ENCODE peak calls at places on chromosomes 4 and X, in eight cellular contexts. One of them, this sample, is unnamed.

GRCh38 chr4:153773236-153773690 is 13.4 kb upstream of the RNF175 start:
- DNase-seq in IMR-90: no peak
- DNase-seq in ovary: no peak
- DNase-seq in osteoblast: no peak
- DNase-seq in heart right ventricle: no peak
- DNase-seq in upper lobe of right lung: no peak
- DNase-seq in transverse colon: no peak
- DNase-seq in lower lobe of right lung: no peak
- DNase-seq in this sample: no peak

GRCh38 chr4:156892695-156893211 is 78.8 kb downstream of the PDGFC start:
- DNase-seq in ovary: no peak
- DNase-seq in lower lobe of right lung: no peak
- DNase-seq in IMR-90: no peak
- DNase-seq in upper lobe of right lung: no peak
- DNase-seq in transverse colon: no peak
- DNase-seq in heart right ventricle: no peak
- DNase-seq in osteoblast: no peak
- DNase-seq in this sample: no peak

GRCh38 chr4:185033072-185033471 is 14.8 kb downstream of the HELT start:
- DNase-seq in heart right ventricle: no peak
- DNase-seq in transverse colon: no peak
- DNase-seq in ovary: no peak
- DNase-seq in osteoblast: no peak
- DNase-seq in IMR-90: no peak
- DNase-seq in upper lobe of right lung: no peak
- DNase-seq in lower lobe of right lung: no peak
- DNase-seq in this sample: no peak

GRCh38 chr4:38150021-38150671 is 189.9 kb downstream of the PTTG2 start:
- DNase-seq in osteoblast: peak; percentile 85
- DNase-seq in heart right ventricle: no peak
- DNase-seq in ovary: no peak
- DNase-seq in IMR-90: peak; percentile 86
- DNase-seq in lower lobe of right lung: no peak
- DNase-seq in upper lobe of right lung: no peak
- DNase-seq in transverse colon: no peak
- DNase-seq in this sample: no peak

GRCh38 chr4:105619193-105619931 is 66.9 kb downstream of the ARHGEF38 start:
- DNase-seq in upper lobe of right lung: peak; percentile 89
- DNase-seq in transverse colon: peak; percentile 64
- DNase-seq in IMR-90: no peak
- DNase-seq in heart right ventricle: peak; percentile 71
- DNase-seq in lower lobe of right lung: peak; percentile 88
- DNase-seq in osteoblast: no peak
- DNase-seq in ovary: peak; percentile 16
- DNase-seq in this sample: no peak

GRCh38 chrX:38616904-38617303 is 55.6 kb downstream of the TSPAN7 start:
- DNase-seq in lower lobe of right lung: no peak
- DNase-seq in osteoblast: no peak
- DNase-seq in transverse colon: no peak
- DNase-seq in upper lobe of right lung: no peak
- DNase-seq in heart right ventricle: no peak
- DNase-seq in ovary: no peak
- DNase-seq in IMR-90: no peak
- DNase-seq in this sample: no peak

GRCh38 chrX:30278365-30278764 is 30.8 kb downstream of the NR0B1 start:
- DNase-seq in ovary: no peak
- DNase-seq in heart right ventricle: no peak
- DNase-seq in IMR-90: peak; percentile 34
- DNase-seq in lower lobe of right lung: no peak
- DNase-seq in osteoblast: no peak
- DNase-seq in transverse colon: no peak
- DNase-seq in upper lobe of right lung: no peak
- DNase-seq in this sample: no peak

GRCh38 chrX:113274801-113275200 is 434.2 kb upstream of the AMOT start:
- DNase-seq in osteoblast: no peak
- DNase-seq in ovary: no peak
- DNase-seq in heart right ventricle: no peak
- DNase-seq in lower lobe of right lung: no peak
- DNase-seq in upper lobe of right lung: no peak
- DNase-seq in transverse colon: no peak
- DNase-seq in IMR-90: no peak
- DNase-seq in this sample: no peak

GRCh38 chr4:25098964-25099843 is 61.0 kb downstream of the SEPSECS start:
- DNase-seq in ovary: peak; percentile 60
- DNase-seq in upper lobe of right lung: no peak
- DNase-seq in osteoblast: peak; percentile 95
- DNase-seq in lower lobe of right lung: no peak
- DNase-seq in IMR-90: peak; percentile 63
- DNase-seq in transverse colon: peak; percentile 70
- DNase-seq in heart right ventricle: peak; percentile 81
- DNase-seq in this sample: no peak

GRCh38 chrX:40383969-40384368 is 196.8 kb upstream of the ATP6AP2 start:
- DNase-seq in transverse colon: no peak
- DNase-seq in osteoblast: no peak
- DNase-seq in IMR-90: no peak
- DNase-seq in upper lobe of right lung: no peak
- DNase-seq in lower lobe of right lung: no peak
- DNase-seq in heart right ventricle: no peak
- DNase-seq in ovary: no peak
- DNase-seq in this sample: no peak

GRCh38 chrX:31266172-31267076 is 194.6 kb upstream of the FTHL17 start:
- DNase-seq in transverse colon: peak; percentile 59
- DNase-seq in lower lobe of right lung: peak; percentile 66
- DNase-seq in upper lobe of right lung: peak; percentile 82
- DNase-seq in ovary: peak; percentile 69
- DNase-seq in heart right ventricle: peak; percentile 66
- DNase-seq in IMR-90: no peak
- DNase-seq in osteoblast: peak; percentile 85
- DNase-seq in this sample: no peak

GRCh38 chr4:113773756-113774155 is 12.2 kb upstream of the CAMK2D start:
- DNase-seq in lower lobe of right lung: no peak
- DNase-seq in upper lobe of right lung: no peak
- DNase-seq in IMR-90: no peak
- DNase-seq in transverse colon: no peak
- DNase-seq in ovary: no peak
- DNase-seq in heart right ventricle: no peak
- DNase-seq in osteoblast: no peak
- DNase-seq in this sample: no peak

GRCh38 chr4:2734618-2735017 is 21.5 kb downstream of the TNIP2 start:
- DNase-seq in transverse colon: no peak
- DNase-seq in IMR-90: no peak
- DNase-seq in heart right ventricle: no peak
- DNase-seq in ovary: peak; percentile 0
- DNase-seq in upper lobe of right lung: no peak
- DNase-seq in osteoblast: peak; percentile 27
- DNase-seq in lower lobe of right lung: no peak
- DNase-seq in this sample: no peak

GRCh38 chr4:158826882-158827281 is 58.1 kb downstream of the FNIP2 start:
- DNase-seq in lower lobe of right lung: no peak
- DNase-seq in transverse colon: peak; percentile 55
- DNase-seq in ovary: no peak
- DNase-seq in upper lobe of right lung: no peak
- DNase-seq in heart right ventricle: no peak
- DNase-seq in osteoblast: no peak
- DNase-seq in IMR-90: no peak
- DNase-seq in this sample: no peak

GRCh38 chr4:169341490-169341889 is 70.7 kb upstream of the SH3RF1 start:
- DNase-seq in heart right ventricle: no peak
- DNase-seq in lower lobe of right lung: no peak
- DNase-seq in upper lobe of right lung: no peak
- DNase-seq in IMR-90: peak; percentile 97
- DNase-seq in ovary: no peak
- DNase-seq in transverse colon: no peak
- DNase-seq in osteoblast: no peak
- DNase-seq in this sample: no peak

GRCh38 chr4:149521611-149522010 is 294.0 kb downstream of the IQCM start:
- DNase-seq in upper lobe of right lung: no peak
- DNase-seq in ovary: no peak
- DNase-seq in heart right ventricle: no peak
- DNase-seq in lower lobe of right lung: no peak
- DNase-seq in osteoblast: no peak
- DNase-seq in transverse colon: peak; percentile 28
- DNase-seq in IMR-90: no peak
- DNase-seq in this sample: no peak

GRCh38 chrX:150421816-150422215 is 58.7 kb downstream of the MAMLD1 start:
- DNase-seq in ovary: peak; percentile 31
- DNase-seq in heart right ventricle: peak; percentile 33
- DNase-seq in osteoblast: peak; percentile 43
- DNase-seq in IMR-90: peak; percentile 29
- DNase-seq in transverse colon: no peak
- DNase-seq in lower lobe of right lung: no peak
- DNase-seq in upper lobe of right lung: no peak
- DNase-seq in this sample: no peak

GRCh38 chr4:155353923-155354540 is 22.7 kb downstream of the MAP9 start:
- DNase-seq in ovary: peak; percentile 75
- DNase-seq in upper lobe of right lung: peak; percentile 75
- DNase-seq in heart right ventricle: peak; percentile 64
- DNase-seq in lower lobe of right lung: peak; percentile 70
- DNase-seq in transverse colon: peak; percentile 64
- DNase-seq in IMR-90: peak; percentile 46
- DNase-seq in osteoblast: peak; percentile 9
- DNase-seq in this sample: no peak

GRCh38 chr4:138851626-138852443 is 163.7 kb upstream of the NOCT start:
- DNase-seq in upper lobe of right lung: no peak
- DNase-seq in IMR-90: peak; percentile 8
- DNase-seq in heart right ventricle: no peak
- DNase-seq in ovary: no peak
- DNase-seq in transverse colon: no peak
- DNase-seq in lower lobe of right lung: no peak
- DNase-seq in osteoblast: no peak
- DNase-seq in this sample: no peak

GRCh38 chr4:142567620-142568451 is 278.3 kb downstream of the INPP4B start:
- DNase-seq in transverse colon: peak; percentile 28
- DNase-seq in ovary: no peak
- DNase-seq in lower lobe of right lung: no peak
- DNase-seq in upper lobe of right lung: no peak
- DNase-seq in osteoblast: no peak
- DNase-seq in IMR-90: peak; percentile 47
- DNase-seq in heart right ventricle: no peak
- DNase-seq in this sample: no peak

GRCh38 chrX:19557816-19558215 is 42.5 kb upstream of the MAP3K15 start:
- DNase-seq in ovary: no peak
- DNase-seq in upper lobe of right lung: no peak
- DNase-seq in heart right ventricle: no peak
- DNase-seq in transverse colon: no peak
- DNase-seq in lower lobe of right lung: no peak
- DNase-seq in IMR-90: peak; percentile 30
- DNase-seq in osteoblast: no peak
- DNase-seq in this sample: no peak

DNA sequence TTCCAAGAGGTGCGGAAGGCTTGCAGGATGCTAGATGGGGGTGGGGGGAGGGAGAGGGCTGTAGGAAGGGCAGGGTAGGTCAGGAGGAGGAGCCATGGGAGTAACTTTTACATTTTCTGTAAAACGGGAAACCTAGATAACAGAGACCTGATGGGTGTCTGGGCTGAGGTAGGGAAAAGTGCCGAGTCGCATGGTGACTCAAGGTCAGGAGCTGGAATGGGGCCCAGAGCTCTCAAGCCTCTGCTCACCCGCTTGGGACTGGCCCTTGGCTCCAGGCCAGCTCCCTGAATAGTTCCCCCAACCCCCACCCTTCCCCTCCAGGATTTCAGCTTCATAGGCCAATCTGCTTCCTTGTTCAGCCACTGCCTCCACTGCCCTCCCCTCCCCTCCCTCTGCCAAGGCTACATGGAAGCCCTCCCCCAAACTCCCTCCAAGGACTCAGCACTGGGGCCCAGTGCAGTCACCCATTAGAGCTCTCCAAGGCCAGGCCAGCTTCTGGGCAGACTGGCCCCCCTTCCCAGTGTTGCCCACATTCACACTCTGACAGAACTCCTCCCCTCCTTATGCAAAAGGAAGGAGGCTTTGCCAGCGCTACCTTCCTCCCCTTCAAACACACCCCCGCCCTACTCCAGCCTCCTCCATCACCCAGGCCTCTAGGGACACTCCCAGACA is 43.6 kb downstream of the TSC22D3 start:
- DNase-seq in transverse colon: peak; percentile 80
- DNase-seq in heart right ventricle: peak; percentile 87
- DNase-seq in IMR-90: peak; percentile 58
- DNase-seq in osteoblast: peak; percentile 88
- DNase-seq in upper lobe of right lung: peak; percentile 90
- DNase-seq in ovary: peak; percentile 95
- DNase-seq in lower lobe of right lung: peak; percentile 88
- DNase-seq in this sample: no peak
- H3K4me1 ChIP-seq in transverse colon: peaks cover 42% of the 10 kb centered on the region
- H3K4me1 ChIP-seq in heart right ventricle: peaks cover 93% of the 10 kb centered on the region
- H3K4me1 ChIP-seq in IMR-90: peaks cover 7% of the 10 kb centered on the region
- H3K4me1 ChIP-seq in osteoblast: peaks cover 6% of the 10 kb centered on the region
- H3K4me1 ChIP-seq in upper lobe of right lung: peaks cover 31% of the 10 kb centered on the region
- H3K4me1 ChIP-seq in ovary: peaks cover 18% of the 10 kb centered on the region
- H3K4me1 ChIP-seq in lower lobe of right lung: peaks cover 33% of the 10 kb centered on the region
- H3K4me1 ChIP-seq in this sample: no peaks in the 10 kb centered on the region

GRCh38 chr4:103719320-103720204 is at the start of gene TACR3:
- DNase-seq in heart right ventricle: no peak
- DNase-seq in transverse colon: no peak
- DNase-seq in IMR-90: no peak
- DNase-seq in lower lobe of right lung: no peak
- DNase-seq in osteoblast: peak; percentile 34
- DNase-seq in ovary: no peak
- DNase-seq in upper lobe of right lung: no peak
- DNase-seq in this sample: no peak

GRCh38 chr4:103718993-103719319 is 829 bp downstream of the TACR3 start:
- DNase-seq in IMR-90: no peak
- DNase-seq in upper lobe of right lung: no peak
- DNase-seq in transverse colon: no peak
- DNase-seq in osteoblast: no peak
- DNase-seq in lower lobe of right lung: no peak
- DNase-seq in ovary: no peak
- DNase-seq in heart right ventricle: no peak
- DNase-seq in this sample: no peak

GRCh38 chr4:103721251-103721650 is 1.5 kb upstream of the TACR3 start:
- DNase-seq in lower lobe of right lung: no peak
- DNase-seq in transverse colon: no peak
- DNase-seq in ovary: no peak
- DNase-seq in IMR-90: no peak
- DNase-seq in upper lobe of right lung: no peak
- DNase-seq in heart right ventricle: no peak
- DNase-seq in osteoblast: no peak
- DNase-seq in this sample: no peak

GRCh38 chr4:103720661-103721060 is 876 bp upstream of the TACR3 start:
- DNase-seq in ovary: no peak
- DNase-seq in transverse colon: no peak
- DNase-seq in upper lobe of right lung: no peak
- DNase-seq in lower lobe of right lung: no peak
- DNase-seq in heart right ventricle: no peak
- DNase-seq in osteoblast: peak; percentile 26
- DNase-seq in IMR-90: no peak
- DNase-seq in this sample: no peak
- H3K4me3 ChIP-seq in ovary: no peak overlapping the region
- H3K4me3 ChIP-seq in transverse colon: no peak overlapping the region
- H3K4me3 ChIP-seq in upper lobe of right lung: no peak overlapping the region
- H3K4me3 ChIP-seq in lower lobe of right lung: no peak overlapping the region
- H3K4me3 ChIP-seq in heart right ventricle: no peak overlapping the region
- H3K4me3 ChIP-seq in osteoblast: no peak overlapping the region
- H3K4me3 ChIP-seq in IMR-90: no peak overlapping the region
- H3K4me3 ChIP-seq in this sample: no peak overlapping the region

GRCh38 chr4:6769984-6770420 is 12.5 kb upstream of the KIAA0232 start:
- DNase-seq in osteoblast: no peak
- DNase-seq in heart right ventricle: no peak
- DNase-seq in IMR-90: no peak
- DNase-seq in upper lobe of right lung: no peak
- DNase-seq in ovary: no peak
- DNase-seq in lower lobe of right lung: peak; percentile 2
- DNase-seq in transverse colon: no peak
- DNase-seq in this sample: no peak
- H3K4me1 ChIP-seq in osteoblast: peaks cover 23% of the 10 kb centered on the region
- H3K4me1 ChIP-seq in heart right ventricle: peaks cover 42% of the 10 kb centered on the region
- H3K4me1 ChIP-seq in IMR-90: peaks cover 3% of the 10 kb centered on the region
- H3K4me1 ChIP-seq in upper lobe of right lung: peaks cover 3% of the 10 kb centered on the region
- H3K4me1 ChIP-seq in ovary: no peaks in the 10 kb centered on the region
- H3K4me1 ChIP-seq in lower lobe of right lung: no peaks in the 10 kb centered on the region
- H3K4me1 ChIP-seq in transverse colon: peaks cover 68% of the 10 kb centered on the region
- H3K4me1 ChIP-seq in this sample: peaks cover 8% of the 10 kb centered on the region

GRCh38 chrX:106932960-106933537 is 12.8 kb downstream of the CLDN2 start:
- DNase-seq in osteoblast: peak; percentile 34
- DNase-seq in ovary: no peak
- DNase-seq in lower lobe of right lung: no peak
- DNase-seq in heart right ventricle: no peak
- DNase-seq in IMR-90: peak; percentile 35
- DNase-seq in upper lobe of right lung: no peak
- DNase-seq in transverse colon: no peak
- DNase-seq in this sample: no peak
- H3K4me3 ChIP-seq in osteoblast: no peak overlapping the region
- H3K4me3 ChIP-seq in ovary: no peak overlapping the region
- H3K4me3 ChIP-seq in lower lobe of right lung: no peak overlapping the region
- H3K4me3 ChIP-seq in heart right ventricle: no peak overlapping the region
- H3K4me3 ChIP-seq in IMR-90: no peak overlapping the region
- H3K4me3 ChIP-seq in upper lobe of right lung: no peak overlapping the region
- H3K4me3 ChIP-seq in transverse colon: no peak overlapping the region
- H3K4me3 ChIP-seq in this sample: no peak overlapping the region

This sample was measured in effector memory CD4-positive, alpha-beta T cell.